ENCODE peak calls at places on chromosomes 11 and 22, in six cellular contexts. R is Peyer's patch; E is M059J; D is caudate nucleus; Q is progenitor cell of endocrine pancreas; W is CD4-positive, alpha-beta memory T cell. S is an unnamed sample.

GRCh38 chr11:13955971-13956421 is 6.5 kb upstream of the SPON1 start:
- DNase-seq in R (no peak), E (peak), D (no peak), Q (peak), W (peak), S (peak)

GRCh38 chr22:49933236-49933921 is 14.9 kb downstream of the CRELD2 start:
- DNase-seq in R (no peak), E (no peak), D (no peak), Q (no peak), W (no peak), S (no peak)

GRCh38 chr11:93484716-93485115 is 58.5 kb downstream of the SMCO4 start:
- DNase-seq in R (no peak), E (no peak), D (no peak), Q (no peak), W (no peak), S (no peak)

GRCh38 chr11:32088117-32088941 is 2.5 kb upstream of the RCN1 start:
- DNase-seq in R (no peak), E (peak), D (no peak), Q (no peak), W (no peak), S (no peak)

GRCh38 chr11:104572279-104572678 is 326.0 kb downstream of the CASP12 start:
- DNase-seq in R (no peak), E (peak), D (no peak), Q (no peak), W (no peak), S (no peak)

GRCh38 chr11:456533-456932 is 6.5 kb downstream of the PTDSS2 start:
- DNase-seq in R (no peak), E (no peak), D (no peak), Q (no peak), W (peak), S (no peak)

GRCh38 chr11:1566381-1567051 is 5.6 kb downstream of the DUSP8 start:
- DNase-seq in R (no peak), E (no peak), D (no peak), Q (no peak), W (no peak), S (no peak)

GRCh38 chr11:130381317-130381716 is 47.1 kb downstream of the ADAMTS8 start:
- DNase-seq in R (no peak), E (no peak), D (no peak), Q (no peak), W (no peak), S (no peak)

GRCh38 chr22:41613456-41613855 is 7.4 kb downstream of the DESI1 start:
- DNase-seq in R (no peak), E (no peak), D (no peak), Q (no peak), W (no peak), S (no peak)

GRCh38 chr11:77203901-77204755 is 76.1 kb downstream of the MYO7A start:
- DNase-seq in R (peak), E (no peak), D (no peak), Q (no peak), W (no peak), S (no peak)

GRCh38 chr11:8838248-8838647 is 72.7 kb upstream of the AKIP1 start:
- DNase-seq in R (no peak), E (peak), D (no peak), Q (no peak), W (no peak), S (no peak)

GRCh38 chr11:37946155-37946766 is 1348.2 kb upstream of the RAG2 start:
- DNase-seq in R (no peak), E (peak), D (no peak), Q (no peak), W (no peak), S (no peak)

GRCh38 chr11:10930224-10930960 is 72.5 kb upstream of the ZBED5 start:
- DNase-seq in R (no peak), E (peak), D (no peak), Q (no peak), W (peak), S (no peak)

S was measured in mesothelial cell of epicardium.